ENCODE peak calls at places on chromosome 20, in nine cellular contexts. One of them, this sample, is unnamed.

GRCh38 chr20:16803965-16804792 is 56.0 kb downstream of the OTOR start:
- DNase-seq in CD4-positive, CD25-positive, alpha-beta regulatory T cell: peak; percentile 34
- DNase-seq in pancreas: peak; percentile 20
- DNase-seq in heart left ventricle: peak; percentile 28
- DNase-seq in cardiac muscle cell: peak; percentile 56
- DNase-seq in PC-9: no peak
- DNase-seq in Karpas-422: peak; percentile 83
- DNase-seq in right lobe of liver: peak; percentile 54
- DNase-seq in hepatocyte: peak; percentile 81
- DNase-seq in this sample: peak; percentile 39

GRCh38 chr20:10656270-10656669 is 17.5 kb downstream of the JAG1 start:
- DNase-seq in cardiac muscle cell: no peak
- DNase-seq in hepatocyte: no peak
- DNase-seq in pancreas: no peak
- DNase-seq in CD4-positive, CD25-positive, alpha-beta regulatory T cell: no peak
- DNase-seq in Karpas-422: no peak
- DNase-seq in right lobe of liver: no peak
- DNase-seq in heart left ventricle: no peak
- DNase-seq in PC-9: no peak
- DNase-seq in this sample: no peak

GRCh38 chr20:8361008-8361652 is 229.1 kb downstream of the PLCB1 start:
- DNase-seq in PC-9: no peak
- DNase-seq in pancreas: no peak
- DNase-seq in hepatocyte: no peak
- DNase-seq in Karpas-422: no peak
- DNase-seq in cardiac muscle cell: peak; percentile 69
- DNase-seq in CD4-positive, CD25-positive, alpha-beta regulatory T cell: no peak
- DNase-seq in right lobe of liver: no peak
- DNase-seq in heart left ventricle: no peak
- DNase-seq in this sample: no peak

GRCh38 chr20:40632346-40632976 is 56.6 kb downstream of the MAFB start:
- DNase-seq in PC-9: no peak
- DNase-seq in right lobe of liver: no peak
- DNase-seq in heart left ventricle: no peak
- DNase-seq in Karpas-422: no peak
- DNase-seq in cardiac muscle cell: no peak
- DNase-seq in CD4-positive, CD25-positive, alpha-beta regulatory T cell: no peak
- DNase-seq in hepatocyte: no peak
- DNase-seq in pancreas: no peak
- DNase-seq in this sample: no peak

GRCh38 chr20:48398506-48399449 is 429.0 kb downstream of the PREX1 start:
- DNase-seq in pancreas: no peak
- DNase-seq in Karpas-422: no peak
- DNase-seq in cardiac muscle cell: no peak
- DNase-seq in PC-9: no peak
- DNase-seq in CD4-positive, CD25-positive, alpha-beta regulatory T cell: no peak
- DNase-seq in hepatocyte: peak; percentile 28
- DNase-seq in right lobe of liver: no peak
- DNase-seq in heart left ventricle: peak; percentile 56
- DNase-seq in this sample: no peak

GRCh38 chr20:51678041-51678697 is 90.0 kb downstream of the ATP9A start:
- DNase-seq in heart left ventricle: no peak
- DNase-seq in right lobe of liver: no peak
- DNase-seq in PC-9: no peak
- DNase-seq in pancreas: no peak
- DNase-seq in Karpas-422: no peak
- DNase-seq in hepatocyte: no peak
- DNase-seq in CD4-positive, CD25-positive, alpha-beta regulatory T cell: no peak
- DNase-seq in cardiac muscle cell: peak; percentile 22
- DNase-seq in this sample: no peak

GRCh38 chr20:12882832-12883506 is 125.8 kb upstream of the SPTLC3 start:
- DNase-seq in Karpas-422: no peak
- DNase-seq in heart left ventricle: no peak
- DNase-seq in CD4-positive, CD25-positive, alpha-beta regulatory T cell: no peak
- DNase-seq in PC-9: no peak
- DNase-seq in hepatocyte: peak; percentile 28
- DNase-seq in right lobe of liver: no peak
- DNase-seq in pancreas: no peak
- DNase-seq in cardiac muscle cell: peak; percentile 62
- DNase-seq in this sample: no peak

GRCh38 chr20:10961651-10962288 is 288.0 kb upstream of the JAG1 start:
- DNase-seq in hepatocyte: no peak
- DNase-seq in cardiac muscle cell: no peak
- DNase-seq in PC-9: no peak
- DNase-seq in right lobe of liver: no peak
- DNase-seq in Karpas-422: no peak
- DNase-seq in CD4-positive, CD25-positive, alpha-beta regulatory T cell: no peak
- DNase-seq in pancreas: no peak
- DNase-seq in heart left ventricle: no peak
- DNase-seq in this sample: no peak

GRCh38 chr20:59623133-59623532 is 18.8 kb downstream of the PHACTR3 start:
- DNase-seq in CD4-positive, CD25-positive, alpha-beta regulatory T cell: no peak
- DNase-seq in heart left ventricle: no peak
- DNase-seq in right lobe of liver: no peak
- DNase-seq in PC-9: no peak
- DNase-seq in cardiac muscle cell: no peak
- DNase-seq in pancreas: no peak
- DNase-seq in hepatocyte: no peak
- DNase-seq in Karpas-422: no peak
- DNase-seq in this sample: no peak

GRCh38 chr20:37932919-37933318 is 30.0 kb downstream of the VSTM2L start:
- DNase-seq in cardiac muscle cell: no peak
- DNase-seq in hepatocyte: no peak
- DNase-seq in right lobe of liver: no peak
- DNase-seq in heart left ventricle: no peak
- DNase-seq in Karpas-422: no peak
- DNase-seq in PC-9: peak; percentile 88
- DNase-seq in pancreas: no peak
- DNase-seq in CD4-positive, CD25-positive, alpha-beta regulatory T cell: no peak
- DNase-seq in this sample: no peak

GRCh38 chr20:16761305-16761829 is 13.2 kb downstream of the OTOR start:
- DNase-seq in hepatocyte: peak; percentile 79
- DNase-seq in pancreas: peak; percentile 49
- DNase-seq in heart left ventricle: peak; percentile 26
- DNase-seq in Karpas-422: peak; percentile 86
- DNase-seq in right lobe of liver: no peak
- DNase-seq in cardiac muscle cell: peak; percentile 81
- DNase-seq in PC-9: peak; percentile 72
- DNase-seq in CD4-positive, CD25-positive, alpha-beta regulatory T cell: peak; percentile 70
- DNase-seq in this sample: peak; percentile 44

GRCh38 chr20:61813791-61814190 is 251.9 kb downstream of the TAF4 start:
- DNase-seq in PC-9: no peak
- DNase-seq in CD4-positive, CD25-positive, alpha-beta regulatory T cell: no peak
- DNase-seq in pancreas: no peak
- DNase-seq in heart left ventricle: no peak
- DNase-seq in cardiac muscle cell: no peak
- DNase-seq in Karpas-422: no peak
- DNase-seq in right lobe of liver: peak; percentile 7
- DNase-seq in hepatocyte: no peak
- DNase-seq in this sample: no peak

GRCh38 chr20:61810709-61811565 is 254.7 kb downstream of the TAF4 start:
- DNase-seq in pancreas: no peak
- DNase-seq in right lobe of liver: no peak
- DNase-seq in heart left ventricle: no peak
- DNase-seq in cardiac muscle cell: no peak
- DNase-seq in Karpas-422: no peak
- DNase-seq in hepatocyte: no peak
- DNase-seq in CD4-positive, CD25-positive, alpha-beta regulatory T cell: no peak
- DNase-seq in PC-9: no peak
- DNase-seq in this sample: no peak

GRCh38 chr20:61810066-61810708 is 255.5 kb downstream of the TAF4 start:
- DNase-seq in CD4-positive, CD25-positive, alpha-beta regulatory T cell: no peak
- DNase-seq in cardiac muscle cell: no peak
- DNase-seq in heart left ventricle: no peak
- DNase-seq in Karpas-422: no peak
- DNase-seq in right lobe of liver: peak; percentile 18
- DNase-seq in pancreas: no peak
- DNase-seq in PC-9: no peak
- DNase-seq in hepatocyte: no peak
- DNase-seq in this sample: no peak

GRCh38 chr20:61812771-61813485 is 252.8 kb downstream of the TAF4 start:
- DNase-seq in pancreas: no peak
- DNase-seq in Karpas-422: no peak
- DNase-seq in hepatocyte: no peak
- DNase-seq in cardiac muscle cell: no peak
- DNase-seq in PC-9: no peak
- DNase-seq in CD4-positive, CD25-positive, alpha-beta regulatory T cell: no peak
- DNase-seq in right lobe of liver: peak; percentile 8
- DNase-seq in heart left ventricle: no peak
- DNase-seq in this sample: no peak

GRCh38 chr20:61812121-61812520 is 253.6 kb downstream of the TAF4 start:
- DNase-seq in CD4-positive, CD25-positive, alpha-beta regulatory T cell: no peak
- DNase-seq in cardiac muscle cell: no peak
- DNase-seq in heart left ventricle: no peak
- DNase-seq in Karpas-422: no peak
- DNase-seq in PC-9: no peak
- DNase-seq in hepatocyte: no peak
- DNase-seq in right lobe of liver: peak; percentile 2
- DNase-seq in pancreas: no peak
- DNase-seq in this sample: no peak
- H3K4me1 ChIP-seq in CD4-positive, CD25-positive, alpha-beta regulatory T cell: no peaks in the 10 kb centered on the region
- H3K4me1 ChIP-seq in cardiac muscle cell: no peaks in the 10 kb centered on the region
- H3K4me1 ChIP-seq in heart left ventricle: no peaks in the 10 kb centered on the region
- H3K4me1 ChIP-seq in Karpas-422: peaks cover 7% of the 10 kb centered on the region
- H3K4me1 ChIP-seq in PC-9: no peaks in the 10 kb centered on the region
- H3K4me1 ChIP-seq in hepatocyte: no peaks in the 10 kb centered on the region
- H3K4me1 ChIP-seq in right lobe of liver: no peaks in the 10 kb centered on the region
- H3K4me1 ChIP-seq in pancreas: no peaks in the 10 kb centered on the region
- H3K4me1 ChIP-seq in this sample: no peaks in the 10 kb centered on the region

GRCh38 chr20:57450419-57450818 is 59.2 kb downstream of the RBM38 start:
- DNase-seq in cardiac muscle cell: peak; percentile 73
- DNase-seq in PC-9: no peak
- DNase-seq in CD4-positive, CD25-positive, alpha-beta regulatory T cell: peak; percentile 43
- DNase-seq in pancreas: peak; percentile 47
- DNase-seq in heart left ventricle: peak; percentile 77
- DNase-seq in right lobe of liver: peak; percentile 46
- DNase-seq in hepatocyte: no peak
- DNase-seq in Karpas-422: peak; percentile 96
- DNase-seq in this sample: peak; percentile 44
- H3K27ac ChIP-seq in cardiac muscle cell: peak overlapping the region; percentile 71
- H3K27ac ChIP-seq in PC-9: no peak overlapping the region
- H3K27ac ChIP-seq in CD4-positive, CD25-positive, alpha-beta regulatory T cell: no peak overlapping the region
- H3K27ac ChIP-seq in pancreas: no peak overlapping the region
- H3K27ac ChIP-seq in heart left ventricle: peak overlapping the region; percentile 7
- H3K27ac ChIP-seq in right lobe of liver: no peak overlapping the region
- H3K27ac ChIP-seq in hepatocyte: no peak overlapping the region
- H3K27ac ChIP-seq in Karpas-422: peak overlapping the region; percentile 93
- H3K27ac ChIP-seq in this sample: no peak overlapping the region

GRCh38 chr20:50386641-50386960 is 123.6 kb upstream of the PTPN1 start:
- DNase-seq in cardiac muscle cell: no peak
- DNase-seq in hepatocyte: no peak
- DNase-seq in PC-9: no peak
- DNase-seq in heart left ventricle: no peak
- DNase-seq in CD4-positive, CD25-positive, alpha-beta regulatory T cell: no peak
- DNase-seq in Karpas-422: no peak
- DNase-seq in right lobe of liver: no peak
- DNase-seq in pancreas: no peak
- DNase-seq in this sample: no peak

GRCh38 chr20:50385733-50386640 is 124.2 kb upstream of the PTPN1 start:
- DNase-seq in Karpas-422: no peak
- DNase-seq in CD4-positive, CD25-positive, alpha-beta regulatory T cell: peak; percentile 23
- DNase-seq in pancreas: no peak
- DNase-seq in right lobe of liver: no peak
- DNase-seq in heart left ventricle: no peak
- DNase-seq in PC-9: no peak
- DNase-seq in cardiac muscle cell: no peak
- DNase-seq in hepatocyte: no peak
- DNase-seq in this sample: no peak

GRCh38 chr20:50388733-50389436 is 121.3 kb upstream of the PTPN1 start:
- DNase-seq in right lobe of liver: no peak
- DNase-seq in Karpas-422: no peak
- DNase-seq in hepatocyte: no peak
- DNase-seq in heart left ventricle: no peak
- DNase-seq in PC-9: no peak
- DNase-seq in cardiac muscle cell: no peak
- DNase-seq in pancreas: no peak
- DNase-seq in CD4-positive, CD25-positive, alpha-beta regulatory T cell: no peak
- DNase-seq in this sample: no peak

GRCh38 chr20:50387996-50388332 is 122.2 kb upstream of the PTPN1 start:
- DNase-seq in cardiac muscle cell: peak; percentile 36
- DNase-seq in hepatocyte: no peak
- DNase-seq in PC-9: no peak
- DNase-seq in pancreas: no peak
- DNase-seq in CD4-positive, CD25-positive, alpha-beta regulatory T cell: no peak
- DNase-seq in right lobe of liver: no peak
- DNase-seq in heart left ventricle: no peak
- DNase-seq in Karpas-422: no peak
- DNase-seq in this sample: no peak

DNA sequence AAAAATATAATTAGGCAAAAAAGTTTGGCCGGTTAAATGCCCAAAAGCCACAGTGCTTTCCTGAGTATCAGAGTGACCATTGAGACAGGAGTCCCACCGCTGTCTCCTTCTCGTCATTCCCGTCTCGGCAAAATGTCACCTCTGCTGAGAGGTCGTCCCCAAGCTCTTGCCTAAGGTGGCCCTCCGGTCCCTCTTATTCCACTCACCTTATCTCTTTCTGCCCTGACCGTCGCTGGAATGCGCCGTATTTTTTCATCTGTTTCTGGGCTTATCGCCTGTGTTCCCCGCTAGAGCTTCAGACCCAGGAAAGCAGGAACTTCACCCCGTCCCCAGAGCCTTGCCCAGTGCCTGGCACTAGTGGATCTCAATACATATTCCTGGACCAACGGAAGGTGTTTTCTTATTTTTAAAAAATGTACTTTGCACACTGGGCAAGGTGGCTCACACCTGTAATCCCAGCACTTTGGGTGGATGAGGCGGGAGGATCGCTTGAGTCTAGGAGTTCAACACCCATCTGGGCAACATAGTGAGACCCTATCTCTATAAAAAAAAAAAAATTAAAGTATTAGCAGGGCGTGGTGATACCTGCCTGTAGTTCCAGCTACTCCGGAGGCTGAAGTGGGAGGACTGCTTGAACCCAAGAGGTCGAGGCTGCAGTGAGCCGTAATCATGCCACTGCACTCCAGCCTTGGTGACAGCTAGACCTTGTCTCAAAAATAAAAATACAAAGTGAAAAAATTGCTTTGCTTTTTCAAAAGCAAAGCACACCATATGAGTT is 122.8 kb upstream of the PTPN1 start:
- DNase-seq in cardiac muscle cell: no peak
- DNase-seq in CD4-positive, CD25-positive, alpha-beta regulatory T cell: no peak
- DNase-seq in pancreas: no peak
- DNase-seq in heart left ventricle: no peak
- DNase-seq in Karpas-422: no peak
- DNase-seq in PC-9: no peak
- DNase-seq in hepatocyte: no peak
- DNase-seq in right lobe of liver: no peak
- DNase-seq in this sample: no peak
- H3K4me1 ChIP-seq in cardiac muscle cell: peaks cover 22% of the 10 kb centered on the region
- H3K4me1 ChIP-seq in CD4-positive, CD25-positive, alpha-beta regulatory T cell: no peaks in the 10 kb centered on the region
- H3K4me1 ChIP-seq in pancreas: peaks cover 22% of the 10 kb centered on the region
- H3K4me1 ChIP-seq in heart left ventricle: peaks cover 27% of the 10 kb centered on the region
- H3K4me1 ChIP-seq in Karpas-422: no peaks in the 10 kb centered on the region
- H3K4me1 ChIP-seq in PC-9: peaks cover 25% of the 10 kb centered on the region
- H3K4me1 ChIP-seq in hepatocyte: peaks cover 16% of the 10 kb centered on the region
- H3K4me1 ChIP-seq in right lobe of liver: peaks cover 53% of the 10 kb centered on the region
- H3K4me1 ChIP-seq in this sample: no peaks in the 10 kb centered on the region

DNA sequence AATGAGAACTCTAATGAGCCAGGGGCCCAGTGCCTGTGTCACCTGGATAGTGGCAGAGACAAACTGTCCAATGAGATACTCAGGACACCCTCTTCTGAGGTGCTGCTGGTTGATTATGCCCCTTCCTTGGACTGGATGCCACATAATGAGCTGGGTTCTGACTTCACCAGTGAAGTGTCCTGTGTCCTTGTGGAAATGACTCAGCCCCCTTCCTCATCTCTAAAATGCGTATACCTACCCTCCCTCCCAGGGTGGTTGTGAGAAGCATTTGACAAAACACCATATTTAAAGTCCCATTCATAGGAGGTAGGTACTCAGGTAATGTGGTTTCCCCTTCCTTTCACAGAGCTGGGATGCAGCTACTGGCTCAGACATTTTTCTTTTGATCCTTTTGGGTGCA is 28.4 kb upstream of the RNF24 start:
- DNase-seq in cardiac muscle cell: no peak
- DNase-seq in CD4-positive, CD25-positive, alpha-beta regulatory T cell: no peak
- DNase-seq in Karpas-422: no peak
- DNase-seq in hepatocyte: no peak
- DNase-seq in heart left ventricle: no peak
- DNase-seq in PC-9: no peak
- DNase-seq in pancreas: no peak
- DNase-seq in right lobe of liver: no peak
- DNase-seq in this sample: no peak
- H3K27ac ChIP-seq in cardiac muscle cell: no peak overlapping the region
- H3K27ac ChIP-seq in CD4-positive, CD25-positive, alpha-beta regulatory T cell: no peak overlapping the region
- H3K27ac ChIP-seq in Karpas-422: no peak overlapping the region
- H3K27ac ChIP-seq in hepatocyte: no peak overlapping the region
- H3K27ac ChIP-seq in heart left ventricle: no peak overlapping the region
- H3K27ac ChIP-seq in PC-9: no peak overlapping the region
- H3K27ac ChIP-seq in pancreas: no peak overlapping the region
- H3K27ac ChIP-seq in right lobe of liver: no peak overlapping the region
- H3K27ac ChIP-seq in this sample: no peak overlapping the region